ENCODE peak calls at places on chromosomes 5 and 9, in five cellular contexts. M is NT2/D1, K is H1, A is HepG2, X is GM12878. L is an unnamed sample.

GRCh38 chr5:54561646-54562045 is 44.1 kb downstream of the SNX18 start:
- DNase-seq in X (no peak), A (no peak), M (no peak), K (no peak), L (no peak)

GRCh38 chr9:105608685-105609598 is 51.0 kb downstream of the FKTN start:
- DNase-seq in A (peak; percentile 50), X (peak; percentile 4), K (no peak), M (peak; percentile 32), L (peak; percentile 21)

GRCh38 chr5:159854916-159855315 is 61.4 kb upstream of the ADRA1B start:
- DNase-seq in K (no peak), A (no peak), X (no peak), M (no peak), L (no peak)

GRCh38 chr5:108003178-108003577 is 332.4 kb upstream of the EFNA5 start:
- DNase-seq in M (no peak), A (no peak), X (peak; percentile 70), K (no peak), L (no peak)

GRCh38 chr9:70192707-70193106 is 66.1 kb upstream of the SMC5 start:
- DNase-seq in K (no peak), A (no peak), M (no peak), X (no peak), L (no peak)

GRCh38 chr9:130138791-130139190 is 33.4 kb upstream of the NCS1 start:
- DNase-seq in K (no peak), A (no peak), M (no peak), X (no peak), L (no peak)

GRCh38 chr5:132215329-132215728 is 12.3 kb downstream of the P4HA2 start:
- DNase-seq in M (no peak), K (no peak), X (no peak), A (no peak), L (peak; percentile 23)

GRCh38 chr9:27131731-27132130 is 22.7 kb downstream of the TEK start:
- DNase-seq in M (no peak), K (no peak), X (no peak), A (no peak), L (no peak)

GRCh38 chr5:163503106-163504090 is 2.0 kb upstream of the MAT2B start:
- DNase-seq in X (peak; percentile 43), M (peak; percentile 72), K (peak; percentile 73), A (peak; percentile 67), L (peak; percentile 60)

GRCh38 chr5:17785774-17786173 is 151.5 kb downstream of the TAF11L14 start:
- DNase-seq in X (no peak), M (peak; percentile 13), K (no peak), A (no peak), L (no peak)

GRCh38 chr9:121281614-121282291 is 13.8 kb downstream of the GSN start:
- DNase-seq in A (peak; percentile 85), X (no peak), M (no peak), K (no peak), L (no peak)

GRCh38 chr9:89096807-89097206 is 81.8 kb downstream of the SHC3 start:
- DNase-seq in X (no peak), M (no peak), K (no peak), A (no peak), L (no peak)

GRCh38 chr5:62558941-62559340 is 19.7 kb upstream of the LRRC70 start:
- DNase-seq in A (no peak), M (no peak), X (no peak), K (no peak), L (no peak)

GRCh38 chr5:143442398-143442797 is 38.9 kb upstream of the NR3C1 start:
- DNase-seq in A (no peak), K (no peak), X (no peak), M (no peak), L (no peak)

GRCh38 chr9:114122628-114123027 is 23.5 kb upstream of the KIF12 start:
- DNase-seq in X (no peak), K (no peak), M (no peak), A (no peak), L (no peak)

GRCh38 chr9:70111042-70111602 is 67.5 kb downstream of the MAMDC2 start:
- DNase-seq in A (peak; percentile 31), X (no peak), K (peak; percentile 89), M (peak; percentile 70), L (peak; percentile 60)

GRCh38 chr9:135523521-135524129 is 2.4 kb downstream of the LCN1 start:
- DNase-seq in K (no peak), X (no peak), M (no peak), A (no peak), L (no peak)

GRCh38 chr9:35789541-35789940 is 1.9 kb upstream of the NPR2 start:
- DNase-seq in M (no peak), K (no peak), X (no peak), A (no peak), L (no peak)

GRCh38 chr9:89352874-89353649 is 34.8 kb downstream of the SECISBP2 start:
- DNase-seq in M (no peak), A (no peak), K (no peak), X (no peak), L (no peak)

GRCh38 chr5:56898213-56898612 is 11.2 kb upstream of the SETD9 start:
- DNase-seq in K (no peak), M (no peak), A (no peak), X (no peak), L (no peak)

GRCh38 chr5:56900858-56901578 is 8.4 kb upstream of the SETD9 start:
- DNase-seq in X (no peak), K (peak; percentile 52), A (peak; percentile 56), M (no peak), L (peak; percentile 55)

GRCh38 chr5:56896761-56897160 is 12.6 kb upstream of the SETD9 start:
- DNase-seq in X (no peak), K (no peak), M (no peak), A (no peak), L (no peak)

DNA sequence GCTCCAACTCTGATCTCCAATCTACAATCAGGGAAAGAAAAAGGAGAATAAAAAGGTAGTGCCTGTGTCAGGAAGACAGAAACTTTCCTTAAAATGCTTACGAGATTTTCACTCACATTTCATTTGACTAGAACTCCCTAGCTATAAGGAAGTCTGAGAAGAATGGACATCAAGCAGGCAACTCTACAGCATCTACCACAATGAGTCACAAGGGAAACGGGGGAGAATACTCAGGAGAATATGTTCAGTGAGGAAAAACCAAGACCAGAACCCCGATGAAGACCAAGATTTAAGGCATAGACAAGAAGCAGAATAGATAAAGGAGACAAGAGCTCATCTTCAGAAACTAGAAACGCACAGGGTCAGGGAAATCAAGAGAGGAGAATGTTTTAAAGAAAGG is 9.0 kb upstream of the SETD9 start:
- DNase-seq in A (no peak), X (no peak), M (no peak), K (no peak), L (no peak)
- TF ChIP-seq SUZ12 in A (no peak), X (no peak), M (no peak), K (no peak), L (no peak)

DNA sequence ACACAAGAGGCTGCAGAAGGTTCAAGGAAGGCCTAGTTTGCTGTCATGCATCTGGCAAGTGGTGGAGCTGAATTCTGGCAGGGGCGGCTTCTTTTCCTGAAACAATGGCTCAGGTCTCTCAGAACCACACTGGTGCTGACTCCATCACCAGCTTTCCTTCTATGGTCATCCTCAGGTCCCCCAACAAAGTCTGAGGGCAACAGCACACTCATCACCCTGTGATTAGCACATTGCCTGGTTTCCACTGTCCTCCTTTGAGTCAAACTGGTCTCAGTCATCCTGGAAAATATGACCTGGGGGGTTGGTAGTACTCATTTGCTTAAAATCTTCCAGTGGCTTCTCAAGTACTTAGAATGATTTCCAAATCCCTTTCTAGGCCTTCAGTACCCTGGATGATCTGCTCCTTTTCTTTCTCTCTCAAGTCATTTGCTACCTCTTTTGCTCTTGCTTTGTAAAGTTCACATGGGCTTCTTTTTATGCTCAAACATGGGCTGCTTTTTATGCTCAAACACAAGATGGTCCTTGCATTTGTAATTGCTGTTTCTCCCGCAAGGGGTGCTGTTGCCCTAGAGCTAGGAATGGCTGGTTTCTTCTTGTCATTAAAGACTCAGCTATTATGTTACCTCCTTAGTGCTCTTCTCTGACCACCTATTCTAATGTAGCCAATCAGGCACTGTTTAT is 144.9 kb downstream of the ALDH1A1 start:
- DNase-seq in K (peak; percentile 64), X (no peak), A (peak; percentile 22), M (no peak), L (peak; percentile 33)
- TF ChIP-seq SUZ12 in K (no peak), X (no peak), A (no peak), M (no peak), L (no peak)

DNA sequence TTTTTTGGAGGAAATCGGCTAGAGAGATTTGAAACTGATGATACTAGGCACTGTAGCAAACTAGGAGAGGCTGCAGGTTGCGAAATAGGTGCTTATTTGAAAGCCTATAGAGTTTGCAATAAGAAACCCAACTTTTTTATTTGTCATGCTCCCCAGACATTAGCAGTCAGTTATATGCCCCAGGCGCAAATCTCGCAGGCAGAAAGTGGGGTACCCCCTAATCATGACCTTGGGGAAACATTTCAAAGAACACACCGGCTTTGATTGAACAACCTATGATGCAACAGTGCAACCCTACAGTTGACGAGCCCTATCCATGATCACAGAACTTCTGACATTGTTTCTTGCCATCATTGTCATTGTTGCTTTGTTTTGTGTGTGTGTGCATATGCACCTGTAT is 510.5 kb downstream of the RAB3C start:
- DNase-seq in A (no peak), X (no peak), M (no peak), K (no peak), L (no peak)
- TF ChIP-seq SUZ12 in A (no peak), X (no peak), M (no peak), K (no peak), L (no peak)

GRCh38 chr9:33158555-33159057 is 8.5 kb downstream of the B4GALT1 start:
- DNase-seq in M (no peak), A (no peak), X (no peak), K (no peak), L (no peak)

GRCh38 chr9:33159760-33160127 is 7.4 kb downstream of the B4GALT1 start:
- DNase-seq in K (no peak), X (no peak), A (no peak), M (no peak), L (no peak)

GRCh38 chr9:33157960-33158359 is 9.2 kb downstream of the B4GALT1 start:
- DNase-seq in K (no peak), A (no peak), X (no peak), M (no peak), L (no peak)

GRCh38 chr9:33161011-33161588 is 6.0 kb downstream of the B4GALT1 start:
- DNase-seq in K (no peak), M (no peak), X (no peak), A (no peak), L (no peak)

DNA sequence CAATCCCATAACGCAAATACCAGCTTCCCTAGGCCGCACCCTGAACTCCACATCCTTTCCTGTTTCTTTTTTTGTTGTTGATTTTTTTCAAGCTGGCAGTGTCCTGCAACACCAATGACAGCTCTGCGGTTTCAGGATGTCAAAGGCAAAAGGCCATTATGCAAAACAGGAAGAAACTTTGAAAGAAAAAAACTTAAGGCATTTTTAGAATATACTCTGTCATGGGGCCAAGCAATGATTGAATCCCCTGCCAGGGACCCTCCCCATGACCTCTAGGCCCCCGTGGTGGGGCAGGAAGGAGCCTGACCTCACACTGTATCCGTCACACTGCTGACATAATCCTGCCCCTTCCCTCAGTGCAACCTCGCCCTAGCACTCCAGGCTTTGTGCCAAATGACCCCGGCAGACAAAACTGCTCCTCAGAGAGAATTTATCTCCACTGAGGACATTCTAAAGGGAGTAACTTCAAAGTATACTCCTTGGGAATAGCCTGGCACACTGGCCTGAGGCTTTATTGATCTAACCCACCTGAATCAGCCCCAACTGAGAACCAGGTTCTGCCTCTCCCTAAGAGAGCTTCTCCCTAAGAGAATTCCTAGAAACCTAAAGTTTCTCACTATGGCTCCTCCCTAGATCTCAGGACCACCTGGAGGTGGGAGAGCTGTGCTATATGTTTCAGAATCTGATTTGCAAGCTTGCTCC is 7.9 kb downstream of the B4GALT1 start:
- DNase-seq in X (no peak), A (no peak), K (no peak), M (no peak), L (no peak)
- TF ChIP-seq SUZ12 in X (no peak), A (no peak), K (no peak), M (no peak), L (no peak)

GRCh38 chr5:1480217-1480616 is 35.0 kb upstream of the SLC6A3 start:
- DNase-seq in M (no peak), X (no peak), K (no peak), A (no peak), L (no peak)
- TF ChIP-seq SUZ12 in M (no peak), X (no peak), K (no peak), A (no peak), L (no peak)